ENCODE peak calls at places on chromosomes 13 and 19, in nine cellular contexts. M is activated CD8-positive, alpha-beta memory T cell treated with anti-CD3 and anti-CD28 coated beads for 48 hours; V is GM03348; N is AG10803; J is amniotic stem cell; P is activated T-cell treated with anti-CD3 and anti-CD28 coated beads, Interleukin-2, amount 50 U/mL, for 4 hours; O is stimulated activated CD4-positive, alpha-beta T cell treated with anti-CD3 and anti-CD28 coated beads, Interleukin-4, amount 100 ng/mL, for 1 hour; I is GM13977; A is nucleus accumbens. E is an unnamed sample.

GRCh38 chr19:13054605-13055212 is 47.9 kb downstream of the LYL1 start:
- DNase-seq in M (no peak), V (no peak), N (no peak), J (no peak), P (no peak), O (no peak), I (no peak), A (no peak), E (no peak)

GRCh38 chr19:19068659-19069509 is 5.1 kb downstream of the SLC25A42 start:
- DNase-seq in M (no peak), V (no peak), N (no peak), J (no peak), P (no peak), O (no peak), I (peak), A (no peak), E (no peak)

GRCh38 chr13:44188257-44188656 is 185.4 kb upstream of the SERP2 start:
- DNase-seq in M (no peak), V (peak), N (peak), J (no peak), P (no peak), O (no peak), I (no peak), A (no peak), E (no peak)

GRCh38 chr13:97258801-97259200 is 36.7 kb downstream of the MBNL2 start:
- DNase-seq in M (no peak), V (peak), N (peak), J (no peak), P (no peak), O (no peak), I (no peak), A (no peak), E (no peak)

GRCh38 chr13:110421696-110422395 is 114.8 kb downstream of the COL4A2 start:
- DNase-seq in M (no peak), V (peak), N (peak), J (no peak), P (no peak), O (no peak), I (peak), A (no peak), E (no peak)

GRCh38 chr13:29523199-29523931 is 72.1 kb downstream of the SLC7A1 start:
- DNase-seq in M (no peak), V (peak), N (peak), J (no peak), P (no peak), O (no peak), I (no peak), A (no peak), E (no peak)

GRCh38 chr13:28268800-28269223 is 130.5 kb downstream of the PAN3 start:
- DNase-seq in M (no peak), V (no peak), N (no peak), J (no peak), P (no peak), O (no peak), I (peak), A (no peak), E (no peak)

GRCh38 chr19:16659464-16659831 is 496 bp downstream of the SMIM7 start:
- DNase-seq in M (no peak), V (no peak), N (no peak), J (no peak), P (no peak), O (no peak), I (no peak), A (no peak), E (no peak)

GRCh38 chr19:6772028-6772865 is at the start of gene VAV1:
- DNase-seq in M (peak), V (no peak), N (no peak), J (no peak), P (peak), O (peak), I (peak), A (peak), E (no peak)

GRCh38 chr19:2015611-2015950 is at the start of gene BTBD2:
- DNase-seq in M (no peak), V (peak), N (peak), J (peak), P (peak), O (peak), I (no peak), A (peak), E (peak)

GRCh38 chr13:102401305-102401704 is 543 bp downstream of the FGF14 start:
- DNase-seq in M (no peak), V (no peak), N (peak), J (no peak), P (no peak), O (no peak), I (peak), A (no peak), E (no peak)

GRCh38 chr13:41565221-41565620 is 107.9 kb downstream of the RGCC start:
- DNase-seq in M (no peak), V (peak), N (peak), J (peak), P (no peak), O (no peak), I (no peak), A (peak), E (no peak)

GRCh38 chr13:61084983-61085382 is 330.7 kb downstream of the PCDH20 start:
- DNase-seq in M (no peak), V (no peak), N (peak), J (peak), P (no peak), O (no peak), I (no peak), A (no peak), E (no peak)

GRCh38 chr13:50535050-50535449 is 308.4 kb downstream of the DLEU7 start:
- DNase-seq in M (no peak), V (no peak), N (no peak), J (no peak), P (no peak), O (no peak), I (no peak), A (no peak), E (no peak)

GRCh38 chr13:42247883-42248282 is 24.1 kb upstream of the AKAP11 start:
- DNase-seq in M (no peak), V (no peak), N (no peak), J (no peak), P (no peak), O (no peak), I (no peak), A (no peak), E (no peak)

GRCh38 chr19:43723588-43723987 is 7.7 kb downstream of the IRGC start:
- DNase-seq in M (no peak), V (no peak), N (no peak), J (no peak), P (no peak), O (no peak), I (no peak), A (no peak), E (no peak)

GRCh38 chr13:114151565-114152284 is 19.3 kb upstream of the RASA3 start:
- DNase-seq in M (no peak), V (no peak), N (no peak), J (no peak), P (peak), O (peak), I (no peak), A (no peak), E (peak)

GRCh38 chr13:98570929-98571372 is 6.0 kb downstream of the STK24 start:
- DNase-seq in M (no peak), V (no peak), N (no peak), J (no peak), P (no peak), O (no peak), I (peak), A (no peak), E (no peak)

GRCh38 chr19:35347171-35347929 is at the start of gene FFAR1:
- DNase-seq in M (peak), V (no peak), N (no peak), J (no peak), P (no peak), O (peak), I (peak), A (no peak), E (no peak)

GRCh38 chr13:101996906-101997408 is 404.9 kb downstream of the FGF14 start:
- DNase-seq in M (no peak), V (no peak), N (no peak), J (no peak), P (no peak), O (no peak), I (no peak), A (no peak), E (peak)

GRCh38 chr19:31578326-31578725 is 229.1 kb upstream of the TSHZ3 start:
- DNase-seq in M (no peak), V (no peak), N (no peak), J (no peak), P (no peak), O (no peak), I (no peak), A (no peak), E (no peak)

GRCh38 chr19:40585677-40586422 is 9.2 kb downstream of the SHKBP1 start:
- DNase-seq in M (no peak), V (peak), N (peak), J (no peak), P (no peak), O (no peak), I (no peak), A (no peak), E (no peak)

GRCh38 chr19:35349614-35350521 is 2.2 kb downstream of the FFAR1 start:
- DNase-seq in M (no peak), V (no peak), N (no peak), J (no peak), P (no peak), O (no peak), I (peak), A (no peak), E (no peak)

GRCh38 chr13:97938701-97939475 is 14.6 kb upstream of the IPO5 start:
- DNase-seq in M (no peak), V (no peak), N (peak), J (no peak), P (no peak), O (no peak), I (no peak), A (no peak), E (no peak)